ENCODE peak calls at places on chromosomes 16 and 17, in nine cellular contexts. D is GM06990, C is AG10803, B is IMR-90, M is adrenal gland, L is prostate gland, Y is breast epithelium, X is endothelial cell of umbilical vein, O is psoas muscle. T is an unnamed sample.

GRCh38 chr17:36941265-36942021 is 4.2 kb downstream of the LHX1 start:
- DNase-seq in D (no peak), C (no peak), B (no peak), M (no peak), L (no peak), Y (no peak), X (no peak), O (no peak), T (no peak)

GRCh38 chr17:39177256-39177655 is 11.3 kb upstream of the ARL5C start:
- DNase-seq in D (no peak), C (no peak), B (no peak), M (no peak), L (no peak), Y (no peak), X (no peak), O (no peak), T (peak)

GRCh38 chr16:13307255-13307654 is 405.9 kb downstream of the SHISA9 start:
- DNase-seq in D (no peak), C (peak), B (no peak), M (no peak), L (no peak), Y (no peak), X (no peak), O (no peak), T (no peak)

GRCh38 chr17:14813649-14814048 is 451.5 kb downstream of the PMP22 start:
- DNase-seq in D (no peak), C (no peak), B (no peak), M (no peak), L (no peak), Y (no peak), X (no peak), O (peak), T (peak)

GRCh38 chr17:41773190-41773588 is 13.3 kb downstream of the JUP start:
- DNase-seq in D (no peak), C (peak), B (peak), M (peak), L (peak), Y (peak), X (peak), O (peak), T (peak)

GRCh38 chr17:78416311-78416711 is 37.9 kb downstream of the PGS1 start:
- DNase-seq in D (no peak), C (peak), B (peak), M (peak), L (no peak), Y (no peak), X (peak), O (no peak), T (no peak)

GRCh38 chr17:51524524-51524923 is 264.2 kb downstream of the UTP18 start:
- DNase-seq in D (no peak), C (no peak), B (no peak), M (no peak), L (no peak), Y (no peak), X (no peak), O (no peak), T (no peak)

GRCh38 chr16:73996624-73997339 is 299.8 kb upstream of the PSMD7 start:
- DNase-seq in D (no peak), C (no peak), B (no peak), M (no peak), L (no peak), Y (no peak), X (no peak), O (no peak), T (no peak)

GRCh38 chr16:30406911-30407793 is at the start of gene ZNF771:
- DNase-seq in D (peak), C (peak), B (peak), M (peak), L (peak), Y (peak), X (peak), O (peak), T (peak)
- TF ChIP-seq CTCF in D (peak), C (no peak), B (no peak), M (no peak), L (peak), Y (no peak), X (no peak), O (no peak), T (no peak)

GRCh38 chr17:81143717-81144422 is 21.4 kb upstream of the PVALEF start:
- DNase-seq in D (no peak), C (no peak), B (no peak), M (no peak), L (no peak), Y (no peak), X (no peak), O (no peak), T (no peak)
- H3K4me3 ChIP-seq in D (no peak), C (no peak), B (no peak), M (no peak), L (no peak), Y (no peak), X (no peak), O (no peak), T (no peak)

GRCh38 chr16:549544-550263 is 10.5 kb upstream of the PRR35 start:
- DNase-seq in D (no peak), C (no peak), B (no peak), M (no peak), L (no peak), Y (no peak), X (no peak), O (no peak), T (no peak)
- TF ChIP-seq CTCF in D (peak), C (no peak), B (peak), M (no peak), L (no peak), Y (no peak), X (peak), O (no peak), T (peak)

GRCh38 chr16:87604572-87605135 is 2.3 kb downstream of the JPH3 start:
- DNase-seq in D (no peak), C (no peak), B (no peak), M (no peak), L (no peak), Y (no peak), X (no peak), O (no peak), T (peak)
- H3K4me3 ChIP-seq in D (no peak), C (no peak), B (no peak), M (no peak), L (no peak), Y (no peak), X (no peak), O (no peak), T (peak)

GRCh38 chr17:17950806-17951205 is 21.4 kb downstream of the TOM1L2 start:
- DNase-seq in D (no peak), C (no peak), B (no peak), M (no peak), L (no peak), Y (no peak), X (no peak), O (no peak), T (no peak)
- TF ChIP-seq CTCF in D (peak), C (no peak), B (peak), M (no peak), L (no peak), Y (no peak), X (no peak), O (no peak), T (peak)

DNA sequence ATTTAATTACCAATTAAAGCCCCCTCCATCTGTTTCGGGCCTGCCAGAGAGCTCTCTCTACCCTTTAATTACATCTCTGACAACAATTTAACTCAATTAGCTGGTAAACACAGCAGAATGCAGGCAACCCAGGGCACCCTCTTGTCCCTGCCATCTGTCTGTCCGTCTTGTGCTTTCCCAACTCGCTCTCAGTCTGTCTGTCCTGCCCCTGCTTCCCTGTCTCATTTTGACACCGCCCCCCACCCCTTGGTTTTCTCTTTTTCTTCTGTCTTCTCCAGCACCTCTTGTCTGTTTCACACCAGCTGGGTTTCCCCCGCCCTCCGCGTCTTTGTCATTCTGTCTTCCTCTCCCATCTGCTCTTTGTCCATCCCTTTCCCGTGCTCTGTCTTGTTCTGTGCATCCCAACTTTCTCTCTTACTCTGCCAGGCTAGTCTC is 32.8 kb downstream of the CDK5RAP3 start:
- DNase-seq in D (peak), C (no peak), B (no peak), M (no peak), L (no peak), Y (no peak), X (no peak), O (no peak), T (peak)
- H3K4me3 ChIP-seq in D (no peak), C (no peak), B (no peak), M (no peak), L (no peak), Y (no peak), X (no peak), O (no peak), T (peak)

DNA sequence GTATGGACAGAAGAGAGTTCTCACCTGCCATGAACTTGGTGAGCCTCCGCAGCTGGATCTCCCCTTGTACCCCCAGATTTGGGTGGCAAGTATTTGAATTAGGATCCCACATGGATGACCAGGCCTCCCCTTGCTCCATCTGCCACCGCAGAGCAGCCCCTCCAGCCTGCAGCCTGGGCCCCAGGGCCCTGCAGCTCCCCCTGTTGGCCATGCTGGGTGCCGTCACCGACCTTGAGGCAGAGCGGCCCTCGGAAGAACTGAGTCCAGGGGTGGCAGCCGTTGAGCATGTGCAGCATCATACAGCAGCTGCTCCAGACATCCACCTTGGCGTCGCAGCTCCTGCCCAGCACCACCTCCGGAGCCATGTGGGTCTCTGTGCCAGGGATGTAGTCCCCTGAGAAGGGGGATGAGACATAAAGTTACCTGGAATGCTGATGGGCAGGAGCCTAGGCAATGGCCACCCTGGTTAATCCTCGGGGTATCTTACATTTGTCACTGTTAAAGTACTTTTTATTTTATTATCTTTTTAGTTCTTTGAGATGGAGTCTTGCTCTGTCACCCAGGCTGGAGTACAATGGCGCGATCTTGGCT is 9.0 kb upstream of the SPATA32 start:
- DNase-seq in D (no peak), C (no peak), B (no peak), M (no peak), L (no peak), Y (no peak), X (no peak), O (peak), T (peak)
- TF ChIP-seq CTCF in D (peak), C (peak), B (peak), M (peak), L (peak), Y (no peak), X (peak), O (peak), T (peak)

T was measured in BE2C.